ENCODE peak calls at places on chromosome 1, in six cellular contexts. N is breast epithelium, R is A172, U is AG20443, T is uterus, O is H54. V is an unnamed sample.

GRCh38 chr1:16226495-16227179 is 10.3 kb downstream of the CPLANE2 start:
- DNase-seq in N (no peak), R (no peak), U (peak; percentile 49), T (no peak), O (no peak), V (no peak)

GRCh38 chr1:198655464-198656121 is 16.8 kb downstream of the PTPRC start:
- DNase-seq in N (no peak), R (no peak), U (peak; percentile 11), T (no peak), O (no peak), V (no peak)

GRCh38 chr1:229221106-229222019 is 49.5 kb upstream of the RAB4A start:
- DNase-seq in N (peak; percentile 70), R (peak; percentile 40), U (no peak), T (no peak), O (no peak), V (no peak)

GRCh38 chr1:2241820-2242219 is 13.7 kb downstream of the SKI start:
- DNase-seq in N (no peak), R (no peak), U (no peak), T (no peak), O (no peak), V (no peak)

GRCh38 chr1:76687324-76688018 is 179.8 kb upstream of the ST6GALNAC5 start:
- DNase-seq in N (no peak), R (no peak), U (no peak), T (no peak), O (no peak), V (no peak)

GRCh38 chr1:171457412-171457811 is 27.9 kb upstream of the PRRC2C start:
- DNase-seq in N (no peak), R (no peak), U (peak; percentile 18), T (no peak), O (no peak), V (no peak)

GRCh38 chr1:207944571-207944970 is 33.6 kb upstream of the CD34 start:
- DNase-seq in N (no peak), R (peak; percentile 76), U (no peak), T (no peak), O (no peak), V (no peak)

GRCh38 chr1:172585861-172586260 is 52.9 kb downstream of the SUCO start:
- DNase-seq in N (no peak), R (peak; percentile 40), U (no peak), T (no peak), O (no peak), V (no peak)

GRCh38 chr1:40532844-40533424 is 1.5 kb downstream of the ZNF684 start:
- DNase-seq in N (no peak), R (peak; percentile 55), U (peak; percentile 60), T (no peak), O (peak; percentile 35), V (peak; percentile 29)

GRCh38 chr1:185112343-185112742 is 44.4 kb downstream of the TRMT1L start:
- DNase-seq in N (no peak), R (no peak), U (no peak), T (no peak), O (no peak), V (no peak)

GRCh38 chr1:235486321-235486720 is 17.9 kb downstream of the B3GALNT2 start:
- DNase-seq in N (no peak), R (peak; percentile 37), U (no peak), T (no peak), O (no peak), V (no peak)

GRCh38 chr1:34750610-34751009 is 4.2 kb upstream of the GJB5 start:
- DNase-seq in N (no peak), R (no peak), U (no peak), T (no peak), O (no peak), V (no peak)

GRCh38 chr1:240319998-240320397 is 228.3 kb downstream of the FMN2 start:
- DNase-seq in N (no peak), R (no peak), U (no peak), T (no peak), O (no peak), V (no peak)

GRCh38 chr1:98325646-98326441 is 335.7 kb upstream of the SNX7 start:
- DNase-seq in N (no peak), R (peak; percentile 86), U (no peak), T (no peak), O (no peak), V (peak; percentile 58)

GRCh38 chr1:189658381-189658780 is 819.3 kb downstream of the BRINP3 start:
- DNase-seq in N (no peak), R (no peak), U (no peak), T (no peak), O (no peak), V (no peak)